ENCODE peak calls at places on chromosomes 2 and 18, in seven cellular contexts. One of them, this sample, is unnamed.

GRCh38 chr2:231521-232185 is 32.2 kb downstream of the SH3YL1 start:
- DNase-seq in AG09319: no peak
- DNase-seq in fibroblast of mammary gland: no peak
- DNase-seq in gastrocnemius medialis: no peak
- DNase-seq in AG04450: no peak
- DNase-seq in ovary: no peak
- DNase-seq in stomach: no peak
- DNase-seq in this sample: no peak

GRCh38 chr2:204479557-204479956 is 65.7 kb upstream of the PARD3B start:
- DNase-seq in AG09319: no peak
- DNase-seq in fibroblast of mammary gland: peak
- DNase-seq in gastrocnemius medialis: no peak
- DNase-seq in AG04450: no peak
- DNase-seq in ovary: no peak
- DNase-seq in stomach: no peak
- DNase-seq in this sample: no peak

GRCh38 chr2:177545143-177545542 is 152.6 kb downstream of the AGPS start:
- DNase-seq in AG09319: no peak
- DNase-seq in fibroblast of mammary gland: no peak
- DNase-seq in gastrocnemius medialis: no peak
- DNase-seq in AG04450: no peak
- DNase-seq in ovary: no peak
- DNase-seq in stomach: no peak
- DNase-seq in this sample: no peak

GRCh38 chr2:85111819-85112281 is 21.3 kb upstream of the TCF7L1 start:
- DNase-seq in AG09319: no peak
- DNase-seq in fibroblast of mammary gland: peak
- DNase-seq in gastrocnemius medialis: no peak
- DNase-seq in AG04450: no peak
- DNase-seq in ovary: no peak
- DNase-seq in stomach: no peak
- DNase-seq in this sample: no peak

GRCh38 chr2:13638181-13638580 is 921.4 kb downstream of the TRIB2 start:
- DNase-seq in AG09319: no peak
- DNase-seq in fibroblast of mammary gland: peak
- DNase-seq in gastrocnemius medialis: no peak
- DNase-seq in AG04450: no peak
- DNase-seq in ovary: no peak
- DNase-seq in stomach: no peak
- DNase-seq in this sample: no peak

GRCh38 chr2:218832520-218832919 is 917 bp upstream of the PRKAG3 start:
- DNase-seq in AG09319: peak
- DNase-seq in fibroblast of mammary gland: peak
- DNase-seq in gastrocnemius medialis: peak
- DNase-seq in AG04450: no peak
- DNase-seq in ovary: no peak
- DNase-seq in stomach: no peak
- DNase-seq in this sample: no peak

GRCh38 chr2:25309402-25309801 is 32.3 kb downstream of the DNMT3A start:
- DNase-seq in AG09319: no peak
- DNase-seq in fibroblast of mammary gland: peak
- DNase-seq in gastrocnemius medialis: no peak
- DNase-seq in AG04450: no peak
- DNase-seq in ovary: no peak
- DNase-seq in stomach: peak
- DNase-seq in this sample: peak

GRCh38 chr2:218991674-218992168 is 1.5 kb downstream of the CRYBA2 start:
- DNase-seq in AG09319: no peak
- DNase-seq in fibroblast of mammary gland: peak
- DNase-seq in gastrocnemius medialis: no peak
- DNase-seq in AG04450: no peak
- DNase-seq in ovary: no peak
- DNase-seq in stomach: no peak
- DNase-seq in this sample: no peak

GRCh38 chr2:202870431-202871160 is 970 bp downstream of the ICA1L start:
- DNase-seq in AG09319: no peak
- DNase-seq in fibroblast of mammary gland: peak
- DNase-seq in gastrocnemius medialis: peak
- DNase-seq in AG04450: no peak
- DNase-seq in ovary: peak
- DNase-seq in stomach: peak
- DNase-seq in this sample: peak

GRCh38 chr2:8257502-8257901 is 424.4 kb upstream of the ID2 start:
- DNase-seq in AG09319: no peak
- DNase-seq in fibroblast of mammary gland: no peak
- DNase-seq in gastrocnemius medialis: no peak
- DNase-seq in AG04450: no peak
- DNase-seq in ovary: no peak
- DNase-seq in stomach: no peak
- DNase-seq in this sample: no peak

GRCh38 chr2:108553181-108553919 is 19.1 kb downstream of the LIMS1 start:
- DNase-seq in AG09319: no peak
- DNase-seq in fibroblast of mammary gland: no peak
- DNase-seq in gastrocnemius medialis: no peak
- DNase-seq in AG04450: no peak
- DNase-seq in ovary: no peak
- DNase-seq in stomach: no peak
- DNase-seq in this sample: no peak

GRCh38 chr2:48694143-48694542 is 61.4 kb downstream of the LHCGR start:
- DNase-seq in AG09319: no peak
- DNase-seq in fibroblast of mammary gland: no peak
- DNase-seq in gastrocnemius medialis: no peak
- DNase-seq in AG04450: no peak
- DNase-seq in ovary: no peak
- DNase-seq in stomach: no peak
- DNase-seq in this sample: no peak

GRCh38 chr2:172101707-172102158 is 967 bp downstream of the DLX2 start:
- DNase-seq in AG09319: no peak
- DNase-seq in fibroblast of mammary gland: no peak
- DNase-seq in gastrocnemius medialis: no peak
- DNase-seq in AG04450: no peak
- DNase-seq in ovary: no peak
- DNase-seq in stomach: no peak
- DNase-seq in this sample: peak

GRCh38 chr18:50218432-50219197 is 23.7 kb upstream of the MYO5B start:
- DNase-seq in AG09319: no peak
- DNase-seq in fibroblast of mammary gland: peak
- DNase-seq in gastrocnemius medialis: no peak
- DNase-seq in AG04450: no peak
- DNase-seq in ovary: no peak
- DNase-seq in stomach: peak
- DNase-seq in this sample: no peak

GRCh38 chr2:72993147-72993546 is 75.8 kb downstream of the EMX1 start:
- DNase-seq in AG09319: no peak
- DNase-seq in fibroblast of mammary gland: peak
- DNase-seq in gastrocnemius medialis: no peak
- DNase-seq in AG04450: no peak
- DNase-seq in ovary: peak
- DNase-seq in stomach: peak
- DNase-seq in this sample: peak

GRCh38 chr2:105557021-105557420 is 158.2 kb upstream of the FHL2 start:
- DNase-seq in AG09319: no peak
- DNase-seq in fibroblast of mammary gland: no peak
- DNase-seq in gastrocnemius medialis: no peak
- DNase-seq in AG04450: no peak
- DNase-seq in ovary: peak
- DNase-seq in stomach: no peak
- DNase-seq in this sample: no peak

GRCh38 chr18:12399231-12399630 is 8.5 kb upstream of the PRELID3A start:
- DNase-seq in AG09319: no peak
- DNase-seq in fibroblast of mammary gland: no peak
- DNase-seq in gastrocnemius medialis: no peak
- DNase-seq in AG04450: no peak
- DNase-seq in ovary: no peak
- DNase-seq in stomach: no peak
- DNase-seq in this sample: no peak

GRCh38 chr2:64404002-64404731 is 49.8 kb upstream of the LGALSL start:
- DNase-seq in AG09319: peak
- DNase-seq in fibroblast of mammary gland: peak
- DNase-seq in gastrocnemius medialis: peak
- DNase-seq in AG04450: no peak
- DNase-seq in ovary: peak
- DNase-seq in stomach: peak
- DNase-seq in this sample: peak

GRCh38 chr2:3293221-3293620 is 84.4 kb downstream of the EIPR1 start:
- DNase-seq in AG09319: no peak
- DNase-seq in fibroblast of mammary gland: no peak
- DNase-seq in gastrocnemius medialis: no peak
- DNase-seq in AG04450: no peak
- DNase-seq in ovary: no peak
- DNase-seq in stomach: peak
- DNase-seq in this sample: no peak

GRCh38 chr2:176484838-176485237 is 215.6 kb downstream of the MTX2 start:
- DNase-seq in AG09319: no peak
- DNase-seq in fibroblast of mammary gland: peak
- DNase-seq in gastrocnemius medialis: no peak
- DNase-seq in AG04450: no peak
- DNase-seq in ovary: no peak
- DNase-seq in stomach: no peak
- DNase-seq in this sample: no peak

GRCh38 chr2:105926960-105927678 is 182.4 kb downstream of the NCK2 start:
- DNase-seq in AG09319: no peak
- DNase-seq in fibroblast of mammary gland: no peak
- DNase-seq in gastrocnemius medialis: no peak
- DNase-seq in AG04450: no peak
- DNase-seq in ovary: no peak
- DNase-seq in stomach: no peak
- DNase-seq in this sample: no peak

GRCh38 chr2:170843656-170844055 is 27.0 kb downstream of the GAD1 start:
- DNase-seq in AG09319: no peak
- DNase-seq in fibroblast of mammary gland: peak
- DNase-seq in gastrocnemius medialis: no peak
- DNase-seq in AG04450: no peak
- DNase-seq in ovary: no peak
- DNase-seq in stomach: no peak
- DNase-seq in this sample: no peak

GRCh38 chr2:98412751-98413445 is 31.8 kb upstream of the INPP4A start:
- DNase-seq in AG09319: no peak
- DNase-seq in fibroblast of mammary gland: peak
- DNase-seq in gastrocnemius medialis: no peak
- DNase-seq in AG04450: peak
- DNase-seq in ovary: no peak
- DNase-seq in stomach: no peak
- DNase-seq in this sample: peak

GRCh38 chr2:27137322-27137935 is 1.8 kb downstream of the PRR30 start:
- DNase-seq in AG09319: no peak
- DNase-seq in fibroblast of mammary gland: no peak
- DNase-seq in gastrocnemius medialis: no peak
- DNase-seq in AG04450: no peak
- DNase-seq in ovary: no peak
- DNase-seq in stomach: no peak
- DNase-seq in this sample: no peak
- TF ChIP-seq CTCF in AG09319: no peak
- TF ChIP-seq CTCF in fibroblast of mammary gland: no peak
- TF ChIP-seq CTCF in gastrocnemius medialis: no peak
- TF ChIP-seq CTCF in AG04450: no peak
- TF ChIP-seq CTCF in ovary: no peak
- TF ChIP-seq CTCF in stomach: no peak
- TF ChIP-seq CTCF in this sample: no peak

GRCh38 chr2:133887676-133888040 is 319.4 kb upstream of the NCKAP5 start:
- DNase-seq in AG09319: no peak
- DNase-seq in fibroblast of mammary gland: no peak
- DNase-seq in gastrocnemius medialis: no peak
- DNase-seq in AG04450: no peak
- DNase-seq in ovary: no peak
- DNase-seq in stomach: no peak
- DNase-seq in this sample: no peak

GRCh38 chr2:133888107-133888506 is 319.8 kb upstream of the NCKAP5 start:
- DNase-seq in AG09319: no peak
- DNase-seq in fibroblast of mammary gland: no peak
- DNase-seq in gastrocnemius medialis: no peak
- DNase-seq in AG04450: no peak
- DNase-seq in ovary: no peak
- DNase-seq in stomach: no peak
- DNase-seq in this sample: no peak

GRCh38 chr2:133885847-133886246 is 317.6 kb upstream of the NCKAP5 start:
- DNase-seq in AG09319: no peak
- DNase-seq in fibroblast of mammary gland: no peak
- DNase-seq in gastrocnemius medialis: no peak
- DNase-seq in AG04450: no peak
- DNase-seq in ovary: no peak
- DNase-seq in stomach: peak
- DNase-seq in this sample: no peak

GRCh38 chr2:133886735-133887675 is 318.7 kb upstream of the NCKAP5 start:
- DNase-seq in AG09319: peak
- DNase-seq in fibroblast of mammary gland: peak
- DNase-seq in gastrocnemius medialis: peak
- DNase-seq in AG04450: peak
- DNase-seq in ovary: peak
- DNase-seq in stomach: peak
- DNase-seq in this sample: peak

GRCh38 chr2:133884739-133885381 is 316.6 kb upstream of the NCKAP5 start:
- DNase-seq in AG09319: no peak
- DNase-seq in fibroblast of mammary gland: peak
- DNase-seq in gastrocnemius medialis: no peak
- DNase-seq in AG04450: no peak
- DNase-seq in ovary: no peak
- DNase-seq in stomach: no peak
- DNase-seq in this sample: no peak
- TF ChIP-seq CTCF in AG09319: peak
- TF ChIP-seq CTCF in fibroblast of mammary gland: no peak
- TF ChIP-seq CTCF in gastrocnemius medialis: no peak
- TF ChIP-seq CTCF in AG04450: peak
- TF ChIP-seq CTCF in ovary: no peak
- TF ChIP-seq CTCF in stomach: no peak
- TF ChIP-seq CTCF in this sample: peak

DNA sequence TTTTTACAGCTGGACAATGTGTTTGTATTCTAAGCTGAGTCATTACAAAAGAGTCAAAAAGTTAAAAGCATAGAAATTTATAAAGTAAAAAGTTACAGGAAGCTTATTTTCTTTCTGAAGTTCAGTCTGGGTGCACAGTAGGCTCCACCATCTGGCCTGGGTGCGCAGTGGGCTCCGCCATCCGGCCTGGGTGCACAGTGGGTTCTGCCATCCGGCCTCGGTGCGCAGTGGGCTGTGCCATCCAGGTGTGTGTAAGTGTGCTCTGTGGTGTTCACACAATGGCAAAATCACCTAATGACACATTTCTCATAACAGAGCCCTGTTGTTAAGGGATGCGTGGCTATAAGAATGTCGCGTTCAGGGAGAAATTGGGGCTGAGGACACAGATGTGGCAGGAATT is 195.5 kb downstream of the ANKRD30B start:
- DNase-seq in AG09319: no peak
- DNase-seq in fibroblast of mammary gland: no peak
- DNase-seq in gastrocnemius medialis: no peak
- DNase-seq in AG04450: no peak
- DNase-seq in ovary: no peak
- DNase-seq in stomach: no peak
- DNase-seq in this sample: no peak
- TF ChIP-seq CTCF in AG09319: no peak
- TF ChIP-seq CTCF in fibroblast of mammary gland: no peak
- TF ChIP-seq CTCF in gastrocnemius medialis: no peak
- TF ChIP-seq CTCF in AG04450: no peak
- TF ChIP-seq CTCF in ovary: no peak
- TF ChIP-seq CTCF in stomach: no peak
- TF ChIP-seq CTCF in this sample: no peak

DNA sequence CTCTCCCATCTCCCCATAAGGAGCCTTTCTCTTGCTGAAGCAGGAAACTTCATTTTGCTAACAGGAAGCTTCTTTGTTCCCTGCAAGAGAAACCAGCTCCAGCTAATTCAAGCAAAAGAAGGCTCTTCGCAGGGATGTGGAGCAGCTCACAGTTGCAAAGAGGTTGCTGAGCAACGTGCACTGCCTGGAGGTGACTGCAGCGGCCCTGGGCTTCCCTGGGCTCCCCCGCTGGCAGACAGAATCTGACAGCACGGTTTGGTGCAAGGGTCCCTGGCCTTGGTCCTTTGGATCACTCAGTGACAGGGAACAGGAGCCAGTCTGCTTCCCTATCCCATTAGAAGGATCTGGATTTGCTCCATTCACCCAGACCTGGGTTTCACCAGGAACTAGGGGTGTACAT is 25.8 kb downstream of the GPR55 start:
- DNase-seq in AG09319: no peak
- DNase-seq in fibroblast of mammary gland: no peak
- DNase-seq in gastrocnemius medialis: no peak
- DNase-seq in AG04450: no peak
- DNase-seq in ovary: no peak
- DNase-seq in stomach: peak
- DNase-seq in this sample: no peak
- TF ChIP-seq CTCF in AG09319: no peak
- TF ChIP-seq CTCF in fibroblast of mammary gland: no peak
- TF ChIP-seq CTCF in gastrocnemius medialis: no peak
- TF ChIP-seq CTCF in AG04450: no peak
- TF ChIP-seq CTCF in ovary: no peak
- TF ChIP-seq CTCF in stomach: no peak
- TF ChIP-seq CTCF in this sample: no peak